ENCODE peak calls at places on chromosomes 5 and 9, in nine cellular contexts. G is fibroblast of lung; Z is lower lobe of right lung; E is ovary; F is CD8-positive, alpha-beta memory T cell; A is mammary epithelial cell; L is adrenal gland; X is mesenchymal stem cell; B is neuronal stem cell. D is an unnamed sample. For H3K4me1 and H3K27me3, the result is how much of the 10 kb centered on the place peaks cover.

GRCh38 chr9:79610019-79610760 is 38.4 kb downstream of the TLE4 start:
- DNase-seq in Z (no peak), F (no peak), L (no peak), B (peak), E (no peak), A (no peak), G (peak), X (peak), D (no peak)

GRCh38 chr5:152271420-152271819 is 133.7 kb downstream of the NMUR2 start:
- DNase-seq in X (no peak), L (peak), A (peak), Z (no peak), F (no peak), B (peak), E (no peak), G (no peak), D (no peak)

GRCh38 chr9:101093620-101094019 is 65.1 kb downstream of the PLPPR1 start:
- DNase-seq in Z (no peak), L (no peak), G (peak), A (peak), F (no peak), X (no peak), B (no peak), E (no peak), D (no peak)

GRCh38 chr9:6049798-6050197 is 34.4 kb upstream of the RANBP6 start:
- DNase-seq in F (no peak), E (no peak), G (no peak), X (no peak), L (no peak), A (peak), B (no peak), Z (no peak), D (no peak)

GRCh38 chr5:55333017-55333416 is 25.2 kb downstream of the MTREX start:
- DNase-seq in Z (no peak), F (no peak), A (no peak), X (no peak), E (no peak), G (no peak), L (no peak), B (no peak), D (no peak)

GRCh38 chr5:95809414-95809960 is 13.0 kb downstream of the GLRX start:
- DNase-seq in F (no peak), A (no peak), B (no peak), Z (no peak), X (peak), E (no peak), L (peak), G (peak), D (no peak)

GRCh38 chr9:112059145-112059979 is 115.7 kb downstream of the SUSD1 start:
- DNase-seq in F (no peak), E (no peak), L (peak), A (peak), X (peak), B (no peak), Z (no peak), G (peak), D (peak)

GRCh38 chr9:8694983-8695588 is 895.5 kb upstream of the DMAC1 start:
- DNase-seq in F (no peak), B (no peak), E (no peak), A (no peak), X (no peak), L (no peak), G (no peak), Z (no peak), D (no peak)

GRCh38 chr9:133905493-133905892 is 86.6 kb downstream of the VAV2 start:
- DNase-seq in L (no peak), B (no peak), X (no peak), G (no peak), F (no peak), A (no peak), Z (no peak), E (no peak), D (no peak)

GRCh38 chr9:78791779-78792178 is 494.9 kb downstream of the PSAT1 start:
- DNase-seq in A (no peak), X (no peak), F (no peak), Z (no peak), G (no peak), B (no peak), E (no peak), L (no peak), D (no peak)

GRCh38 chr9:119509291-119509905 is 140.2 kb upstream of the BRINP1 start:
- DNase-seq in B (no peak), E (no peak), L (no peak), G (no peak), A (peak), Z (no peak), X (no peak), F (no peak), D (no peak)

GRCh38 chr9:132014218-132014800 is 65.4 kb downstream of the MED27 start:
- DNase-seq in B (no peak), G (peak), L (no peak), A (no peak), E (no peak), Z (no peak), F (no peak), X (peak), D (no peak)

GRCh38 chr9:136220017-136220729 is 15.2 kb upstream of the LHX3 start:
- DNase-seq in E (no peak), B (no peak), Z (no peak), G (peak), F (no peak), A (peak), L (peak), X (peak), D (no peak)

GRCh38 chr9:121708768-121709488 is 57.5 kb downstream of the DAB2IP start:
- DNase-seq in F (no peak), E (peak), G (no peak), X (no peak), Z (no peak), L (no peak), B (no peak), A (no peak), D (no peak)

GRCh38 chr5:170357853-170358497 is 31.2 kb downstream of the KCNMB1 start:
- DNase-seq in X (no peak), B (no peak), F (no peak), A (no peak), G (no peak), Z (peak), L (peak), E (peak), D (peak)

GRCh38 chr5:114010362-114010761 is 351.5 kb upstream of the KCNN2 start:
- DNase-seq in E (no peak), A (peak), Z (no peak), G (peak), F (no peak), B (no peak), X (no peak), L (no peak), D (no peak)

GRCh38 chr5:143652104-143652700 is 159.8 kb upstream of the HMHB1 start:
- DNase-seq in Z (no peak), G (peak), B (no peak), L (no peak), A (peak), X (peak), E (no peak), F (no peak), D (no peak)

GRCh38 chr5:83322273-83322924 is 149.1 kb upstream of the VCAN start:
- DNase-seq in A (no peak), L (no peak), Z (no peak), X (peak), F (no peak), B (no peak), E (no peak), G (peak), D (no peak)

GRCh38 chr5:75510417-75510835 is 1.0 kb downstream of the CERT1 start:
- DNase-seq in B (no peak), X (peak), E (no peak), Z (no peak), F (peak), A (peak), G (peak), L (no peak), D (no peak)

GRCh38 chr5:112921833-112922817 is at the start of gene REEP5:
- DNase-seq in F (peak), L (peak), Z (peak), A (peak), B (peak), G (peak), E (peak), X (peak), D (peak)

GRCh38 chr5:112918679-112919078 is 3.3 kb downstream of the REEP5 start:
- DNase-seq in X (peak), Z (no peak), A (no peak), L (no peak), G (peak), E (no peak), B (no peak), F (no peak), D (no peak)

GRCh38 chr5:112921031-112921832 is 795 bp downstream of the REEP5 start:
- DNase-seq in E (peak), F (peak), B (peak), X (peak), A (peak), G (peak), L (peak), Z (peak), D (peak)

GRCh38 chr5:112923148-112923917 is 1.3 kb upstream of the REEP5 start:
- DNase-seq in G (no peak), Z (no peak), X (no peak), B (no peak), E (no peak), L (no peak), A (no peak), F (peak), D (no peak)

DNA sequence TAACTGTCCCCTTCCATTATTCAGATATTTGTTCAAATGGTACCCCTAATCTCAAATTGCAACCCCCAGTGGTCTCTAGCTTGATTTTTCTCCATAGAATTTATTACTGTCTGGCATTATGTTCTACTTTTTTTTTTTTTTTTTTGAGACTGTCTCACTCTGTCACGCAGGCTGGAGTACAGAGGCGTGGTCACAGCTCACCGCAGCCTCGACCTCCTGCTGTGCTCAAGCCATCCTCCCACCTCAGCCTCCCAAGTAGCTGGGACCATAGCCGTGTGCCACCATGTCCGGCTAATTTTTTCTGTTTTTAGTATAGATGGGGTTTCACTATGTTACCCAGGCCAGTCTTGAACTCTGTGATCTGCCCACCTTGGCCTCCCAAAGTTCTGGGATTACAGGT is 2.0 kb upstream of the REEP5 start:
- DNase-seq in E (no peak), Z (no peak), G (no peak), B (no peak), F (no peak), X (no peak), L (no peak), A (no peak), D (no peak)
- H3K4me1 ChIP-seq in E (under half), Z (under half), G (under half), B (under half), F (half or more), X (under half), L (under half), A (under half), D (under half)

DNA sequence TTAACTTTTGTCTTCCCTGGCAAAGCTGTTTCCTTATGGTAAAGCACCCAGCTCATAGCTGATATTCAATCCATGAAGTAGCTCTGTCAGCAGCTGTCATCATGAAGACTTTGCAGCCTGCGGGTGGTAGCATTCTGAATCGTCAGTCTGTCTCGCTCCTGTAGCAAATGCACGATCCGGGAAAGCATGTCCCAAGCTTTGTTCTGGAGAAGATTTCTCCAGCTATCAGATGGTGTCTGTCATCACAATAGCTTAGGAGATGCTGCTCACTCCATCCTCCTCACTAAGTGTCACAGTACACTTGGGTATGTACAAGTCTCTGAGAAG is 191.3 kb upstream of the MSX2 start:
- DNase-seq in G (no peak), L (no peak), Z (no peak), B (no peak), F (no peak), X (peak), E (no peak), A (peak), D (no peak)
- H3K27me3 ChIP-seq in G (under half), L (under half), Z (under half), B (under half), F (under half), X (under half), E (under half), A (under half), D (under half)

DNA sequence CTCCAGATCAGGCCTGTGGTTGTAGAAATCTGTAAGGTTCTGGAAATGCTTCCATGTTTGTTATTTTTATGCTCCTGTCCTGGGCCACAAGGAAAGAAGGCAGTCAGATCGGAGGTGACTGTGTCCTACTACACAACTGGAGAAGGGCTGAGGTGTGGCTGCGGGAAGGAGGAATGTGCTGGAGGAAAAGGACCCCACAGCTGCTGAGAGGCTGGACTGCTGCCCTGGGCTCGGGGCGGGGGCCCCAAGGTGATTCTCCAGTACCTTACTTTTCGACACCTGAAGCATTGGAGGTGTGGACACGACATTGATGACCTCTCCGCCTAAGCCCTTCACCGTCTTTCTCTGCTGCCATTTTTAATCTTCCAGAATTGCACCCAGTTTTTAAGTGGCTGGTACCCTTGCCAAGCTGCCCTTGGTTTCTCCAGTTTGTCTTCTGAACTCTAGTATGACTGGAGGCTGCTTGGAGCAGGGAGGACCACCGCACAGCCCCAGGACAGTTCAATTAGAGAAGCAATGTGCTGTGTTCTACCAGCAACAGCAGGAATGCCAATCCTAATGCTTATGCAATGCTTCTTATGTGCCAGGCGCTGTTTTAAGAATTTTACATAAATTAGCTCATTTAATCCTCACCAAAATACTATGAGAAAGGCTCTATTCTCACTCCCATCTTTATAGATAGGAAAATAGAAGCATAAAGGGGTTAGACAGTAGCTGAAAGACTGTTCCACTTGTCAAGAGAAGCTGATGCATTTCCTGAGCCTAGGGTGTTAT is 13.5 kb upstream of the ANKRD33B start:
- DNase-seq in Z (no peak), X (peak), L (no peak), B (no peak), E (no peak), G (peak), A (no peak), F (no peak), D (no peak)
- H3K4me1 ChIP-seq in Z (under half), X (under half), L (under half), B (under half), E (under half), G (under half), A (under half), F (under half), D (under half)

GRCh38 chr9:21968331-21969010 is 25.7 kb downstream of the CDKN2A start:
- DNase-seq in G (no peak), X (peak), B (peak), E (no peak), L (no peak), Z (no peak), F (no peak), A (no peak), D (no peak)

GRCh38 chr9:21972361-21972760 is 21.8 kb downstream of the CDKN2A start:
- DNase-seq in E (no peak), F (no peak), X (no peak), A (no peak), G (no peak), Z (no peak), B (no peak), L (no peak), D (no peak)

GRCh38 chr9:21970001-21970799 is 24.0 kb downstream of the CDKN2A start:
- DNase-seq in Z (no peak), B (peak), G (no peak), X (no peak), L (no peak), E (no peak), A (no peak), F (no peak), D (no peak)

GRCh38 chr9:21969011-21969935 is 24.9 kb downstream of the CDKN2A start:
- DNase-seq in G (no peak), X (no peak), F (no peak), E (no peak), L (no peak), Z (no peak), B (peak), A (no peak), D (no peak)

DNA sequence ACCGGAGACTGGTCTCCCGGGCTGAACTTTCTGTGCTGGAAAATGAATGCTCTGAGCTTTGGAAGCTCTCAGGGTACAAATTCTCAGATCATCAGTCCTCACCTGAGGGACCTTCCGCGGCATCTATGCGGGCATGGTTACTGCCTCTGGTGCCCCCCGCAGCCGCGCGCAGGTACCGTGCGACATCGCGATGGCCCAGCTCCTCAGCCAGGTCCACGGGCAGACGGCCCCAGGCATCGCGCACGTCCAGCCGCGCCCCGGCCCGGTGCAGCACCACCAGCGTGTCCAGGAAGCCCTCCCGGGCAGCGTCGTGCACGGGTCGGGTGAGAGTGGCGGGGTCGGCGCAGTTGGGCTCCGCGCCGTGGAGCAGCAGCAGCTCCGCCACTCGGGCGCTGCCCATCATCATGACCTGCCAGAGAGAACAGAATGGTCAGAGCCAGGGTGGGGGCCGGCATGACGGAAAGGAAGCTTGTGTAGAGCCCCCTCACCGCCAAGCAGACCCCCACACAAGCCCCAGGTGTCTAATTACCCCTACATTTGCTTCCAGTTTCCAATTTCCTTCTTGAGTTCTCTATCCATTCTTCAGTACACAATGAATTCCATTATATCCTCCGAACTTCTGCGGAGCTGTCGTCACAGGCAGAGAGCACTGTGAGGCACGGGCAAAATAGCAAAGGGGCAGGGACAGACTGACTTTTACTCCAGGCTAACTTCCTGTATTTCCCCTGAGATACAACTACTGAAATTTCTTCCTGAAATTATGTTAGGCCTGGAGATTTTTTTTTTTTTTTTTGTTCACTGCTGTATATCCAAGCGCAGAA is 23.2 kb downstream of the CDKN2A start:
- DNase-seq in B (peak), F (no peak), E (no peak), X (no peak), L (no peak), G (no peak), Z (no peak), A (no peak), D (no peak)
- H3K27me3 ChIP-seq in B (half or more), F (half or more), E (under half), X (under half), L (half or more), G (half or more), Z (half or more), A (under half), D (under half)

D was measured in aorta.